ENCODE peak calls at places on chromosome 7, in four cellular contexts. P is HepG2, I is WTC11, B is K562. X is an unnamed sample.

GRCh38 chr7:43653891-43654504 is 71.1 kb downstream of the STK17A start:
- DNase-seq in P (peak; percentile 28), I (no peak), B (no peak), X (no peak)

GRCh38 chr7:111827863-111828504 is 265.7 kb upstream of the IMMP2L start:
- DNase-seq in P (no peak), I (no peak), B (no peak), X (no peak)

GRCh38 chr7:157002819-157003421 is 7.5 kb downstream of the MNX1 start:
- DNase-seq in P (no peak), I (peak; percentile 64), B (no peak), X (no peak)

GRCh38 chr7:4776160-4776623 is 769 bp downstream of the AP5Z1 start:
- DNase-seq in P (no peak), I (no peak), B (no peak), X (no peak)

GRCh38 chr7:84304407-84304806 is 109.8 kb upstream of the SEMA3A start:
- DNase-seq in P (no peak), I (no peak), B (no peak), X (no peak)

GRCh38 chr7:87059525-87060287 is at the start of gene ELAPOR2:
- DNase-seq in P (peak; percentile 32), I (peak; percentile 88), B (peak; percentile 96), X (peak; percentile 88)

GRCh38 chr7:5596046-5596895 is 172.6 kb upstream of the TNRC18 start:
- DNase-seq in P (no peak), I (peak; percentile 52), B (peak; percentile 83), X (no peak)

GRCh38 chr7:33873518-33873917 is 31.8 kb upstream of the BMPER start:
- DNase-seq in P (no peak), I (no peak), B (no peak), X (no peak)

GRCh38 chr7:95725170-95725569 is 47.2 kb upstream of the DYNC1I1 start:
- DNase-seq in P (no peak), I (no peak), B (no peak), X (no peak)

GRCh38 chr7:149285581-149285975 is 23.6 kb downstream of the ZNF783 start:
- DNase-seq in P (no peak), I (peak; percentile 39), B (no peak), X (peak; percentile 61)

GRCh38 chr7:100965051-100965722 is 4.2 kb upstream of the MUC12 start:
- DNase-seq in P (no peak), I (peak; percentile 48), B (no peak), X (no peak)

GRCh38 chr7:44052771-44053365 is 8.4 kb downstream of the DBNL start:
- DNase-seq in P (no peak), I (no peak), B (no peak), X (no peak)

GRCh38 chr7:65371468-65371867 is 2.2 kb upstream of the ZNF92 start:
- DNase-seq in P (peak; percentile 25), I (no peak), B (no peak), X (no peak)

GRCh38 chr7:70940597-70940996 is 191.3 kb upstream of the GALNT17 start:
- DNase-seq in P (no peak), I (no peak), B (no peak), X (no peak)

GRCh38 chr7:151138541-151138910 is 29.0 kb downstream of the GBX1 start:
- DNase-seq in P (no peak), I (peak; percentile 60), B (no peak), X (no peak)

GRCh38 chr7:44615149-44615611 is 8.8 kb downstream of the OGDH start:
- DNase-seq in P (peak; percentile 13), I (no peak), B (peak; percentile 42), X (no peak)

GRCh38 chr7:113652501-113652900 is 266.3 kb downstream of the PPP1R3A start:
- DNase-seq in P (no peak), I (no peak), B (no peak), X (no peak)

GRCh38 chr7:132557489-132558044 is 18.7 kb downstream of the PLXNA4 start:
- DNase-seq in P (no peak), I (no peak), B (no peak), X (no peak)

GRCh38 chr7:65489260-65489767 is 115.7 kb downstream of the ZNF92 start:
- DNase-seq in P (no peak), I (no peak), B (no peak), X (no peak)

DNA sequence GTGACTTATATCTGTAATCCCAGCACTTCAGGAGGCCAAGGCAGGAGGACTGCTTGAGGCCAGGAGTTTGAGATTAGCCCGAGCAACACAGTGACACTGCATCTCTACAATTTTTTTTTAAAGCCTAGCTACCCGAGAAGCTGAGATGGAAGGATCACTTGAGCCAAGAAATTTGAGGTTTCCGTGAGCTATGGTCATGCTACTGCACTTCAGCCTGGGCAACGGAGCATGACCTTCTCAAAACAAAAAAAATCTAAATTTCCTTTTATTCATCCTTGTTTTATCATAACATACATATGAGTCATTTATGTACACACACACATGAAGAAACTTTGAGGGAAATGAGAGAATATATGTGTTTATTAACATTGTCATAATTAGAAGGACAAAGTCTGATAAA is 277.5 kb upstream of the MAGI2 start:
- DNase-seq in P (no peak), I (no peak), B (no peak), X (no peak)
- TF ChIP-seq ELF4 in P (no peak), I (no peak), B (no peak), X (no peak)

GRCh38 chr7:35731349-35731748 is 36.4 kb upstream of the HERPUD2 start:
- DNase-seq in P (peak; percentile 24), I (no peak), B (no peak), X (no peak)

GRCh38 chr7:35735396-35735795 is 40.5 kb upstream of the HERPUD2 start:
- DNase-seq in P (no peak), I (no peak), B (no peak), X (no peak)

GRCh38 chr7:35734001-35734483 is 39.1 kb upstream of the HERPUD2 start:
- DNase-seq in P (peak; percentile 15), I (no peak), B (no peak), X (no peak)

GRCh38 chr7:35738889-35739288 is 44.0 kb upstream of the HERPUD2 start:
- DNase-seq in P (no peak), I (no peak), B (no peak), X (no peak)

DNA sequence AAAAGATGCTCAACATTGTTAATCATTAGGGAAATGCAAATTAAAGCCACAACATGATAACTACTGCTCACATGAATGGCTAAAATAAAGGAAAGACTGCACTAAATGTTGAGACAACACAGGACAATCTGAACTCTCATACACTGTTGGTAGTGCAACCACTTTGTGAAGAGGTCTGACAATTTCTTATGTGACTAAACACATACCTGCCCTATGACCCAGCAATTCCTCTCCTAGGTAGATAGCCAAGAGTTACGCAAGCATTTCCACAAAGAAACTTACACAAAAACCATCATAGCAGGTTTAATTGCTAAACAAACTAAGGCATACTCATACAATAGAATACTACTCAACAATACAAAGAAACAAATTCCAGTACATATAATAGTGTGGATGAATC is 41.8 kb upstream of the HERPUD2 start:
- DNase-seq in P (peak; percentile 85), I (no peak), B (no peak), X (no peak)
- TF ChIP-seq ELF4 in P (no peak), I (no peak), B (no peak), X (no peak)

GRCh38 chr7:124724516-124725192 is 40.9 kb downstream of the GPR37 start:
- DNase-seq in P (peak; percentile 50), I (no peak), B (no peak), X (no peak)
- TF ChIP-seq ELF4 in P (no peak), I (no peak), B (no peak), X (no peak)

GRCh38 chr7:76023002-76023401 is 24.8 kb downstream of the STYXL1 start:
- DNase-seq in P (no peak), I (no peak), B (no peak), X (no peak)
- TF ChIP-seq ELF4 in P (no peak), I (no peak), B (no peak), X (no peak)

X was measured in HEK293T.